ENCODE peak calls at places on chromosome 16, in four cellular contexts. C, A, Y and R are unnamed samples.

GRCh38 chr16:84785843-84786538 is 33.8 kb upstream of the CRISPLD2 start:
- DNase-seq in C (no peak), A (peak; percentile 6), Y (no peak), R (no peak)

GRCh38 chr16:86078121-86078600 is 179.2 kb downstream of the IRF8 start:
- DNase-seq in A (no peak), Y (no peak), C (no peak), R (no peak)

GRCh38 chr16:85370881-85371651 is 242.1 kb upstream of the GSE1 start:
- DNase-seq in A (no peak), Y (peak; percentile 69), C (no peak), R (no peak)

GRCh38 chr16:31876955-31877828 is 3.6 kb downstream of the ZNF267 start:
- DNase-seq in C (peak; percentile 46), A (peak; percentile 83), Y (no peak), R (peak; percentile 53)

GRCh38 chr16:67326472-67327309 is at the start of the genes KCTD19 and LRRC36:
- DNase-seq in A (peak; percentile 71), Y (peak; percentile 91), C (peak; percentile 80), R (no peak)

GRCh38 chr16:4075534-4075933 is 40.7 kb downstream of the ADCY9 start:
- DNase-seq in Y (no peak), C (no peak), A (no peak), R (no peak)

GRCh38 chr16:81415757-81416156 is 28.9 kb upstream of the CMIP start:
- DNase-seq in A (no peak), Y (no peak), C (no peak), R (no peak)

GRCh38 chr16:5024632-5025031 is 9.1 kb downstream of the NAGPA start:
- DNase-seq in C (peak; percentile 75), Y (no peak), A (peak; percentile 31), R (peak; percentile 27)

GRCh38 chr16:88468289-88469129 is 15.4 kb downstream of the ZFPM1 start:
- DNase-seq in A (peak; percentile 16), Y (peak; percentile 87), C (peak; percentile 68), R (peak; percentile 87)

GRCh38 chr16:57147381-57148191 is 38.3 kb downstream of the PSME3IP1 start:
- DNase-seq in Y (no peak), C (no peak), A (peak; percentile 79), R (peak; percentile 88)

GRCh38 chr16:72793716-72794115 is 254.2 kb downstream of the ZFHX3 start:
- DNase-seq in A (no peak), C (no peak), Y (no peak), R (no peak)

GRCh38 chr16:86300746-86301480 is 209.4 kb upstream of the FOXF1 start:
- DNase-seq in C (no peak), A (peak; percentile 34), Y (peak; percentile 23), R (peak; percentile 86)

GRCh38 chr16:50694206-50694605 is 800 bp downstream of the NOD2 start:
- DNase-seq in Y (no peak), C (no peak), A (no peak), R (no peak)

GRCh38 chr16:50695017-50696000 is 1.9 kb downstream of the NOD2 start:
- DNase-seq in Y (no peak), C (no peak), A (no peak), R (peak; percentile 84)

GRCh38 chr16:50696126-50696525 is 2.7 kb downstream of the NOD2 start:
- DNase-seq in A (no peak), C (no peak), Y (no peak), R (no peak)

GRCh38 chr16:50692644-50692998 is 785 bp upstream of the NOD2 start:
- DNase-seq in C (no peak), Y (no peak), A (no peak), R (no peak)

GRCh38 chr16:50692999-50693781 is at the start of gene NOD2:
- DNase-seq in C (peak; percentile 10), Y (peak; percentile 64), A (no peak), R (peak; percentile 48)
- TF ChIP-seq MYC in C (no peak), Y (no peak), A (no peak), R (no peak)

GRCh38 chr16:1487395-1488053 is 1.2 kb downstream of the PTX4 start:
- DNase-seq in C (no peak), Y (no peak), A (no peak), R (peak; percentile 79)

GRCh38 chr16:1485847-1486496 is 2.8 kb downstream of the PTX4 start:
- DNase-seq in Y (no peak), A (no peak), C (no peak), R (no peak)

GRCh38 chr16:1477033-1477432 is 2.2 kb upstream of the CLCN7 start:
- DNase-seq in C (no peak), Y (no peak), A (no peak), R (no peak)

GRCh38 chr16:1486551-1487390 is 2.0 kb downstream of the PTX4 start:
- DNase-seq in A (no peak), Y (no peak), C (no peak), R (no peak)

GRCh38 chr16:1481906-1482835 is 6.6 kb downstream of the PTX4 start:
- DNase-seq in A (no peak), Y (no peak), C (no peak), R (no peak)
- TF ChIP-seq MYC in A (no peak), Y (no peak), C (no peak), R (no peak)

GRCh38 chr16:69105501-69106361 is at the start of gene HAS3:
- DNase-seq in A (peak; percentile 69), C (peak; percentile 84), Y (peak; percentile 83), R (peak; percentile 81)
- TF ChIP-seq MYC in A (no peak), C (peak; percentile 50), Y (no peak), R (no peak)

GRCh38 chr16:69925311-69925710 is 25.8 kb upstream of the CLEC18A start:
- DNase-seq in A (no peak), Y (no peak), C (no peak), R (no peak)

GRCh38 chr16:69926241-69926640 is 24.9 kb upstream of the CLEC18A start:
- DNase-seq in Y (no peak), A (no peak), C (no peak), R (no peak)

GRCh38 chr16:69924041-69924775 is 26.9 kb upstream of the CLEC18A start:
- DNase-seq in Y (no peak), C (no peak), A (no peak), R (no peak)

GRCh38 chr16:69927056-69927757 is 23.9 kb upstream of the CLEC18A start:
- DNase-seq in C (no peak), A (no peak), Y (no peak), R (no peak)

DNA sequence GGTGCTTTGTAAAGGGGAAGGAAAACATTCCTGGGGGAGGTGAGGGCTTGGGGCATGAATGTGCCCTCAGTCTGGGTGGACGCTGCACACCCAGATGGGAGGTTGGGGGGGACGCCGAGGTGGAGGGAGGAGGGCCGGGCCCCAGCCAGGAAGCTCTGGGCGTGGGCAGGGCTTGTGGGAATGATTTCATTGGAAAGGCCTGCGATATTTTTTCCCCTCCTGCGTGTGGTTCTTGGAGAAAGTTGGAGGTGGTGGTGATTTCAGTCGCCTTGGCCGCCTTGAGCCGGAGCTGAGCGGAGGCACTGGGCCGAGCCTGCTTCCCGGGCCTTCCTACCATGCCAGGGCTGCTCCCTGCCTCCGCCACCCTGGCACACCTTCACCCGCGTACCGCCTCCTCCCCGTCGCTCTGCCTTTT is 26.4 kb upstream of the CLEC18A start:
- DNase-seq in Y (no peak), A (peak; percentile 64), C (no peak), R (no peak)
- TF ChIP-seq MYC in Y (no peak), A (no peak), C (no peak), R (no peak)

GRCh38 chr16:17068524-17068923 is 402.2 kb downstream of the XYLT1 start:
- DNase-seq in Y (no peak), A (no peak), C (no peak), R (no peak)
- TF ChIP-seq MYC in Y (no peak), A (no peak), C (no peak), R (no peak)